ENCODE peak calls at places on chromosomes 16 and 17, in eight cellular contexts. Z is activated T-cell treated with anti-CD3 and anti-CD28 coated beads, Interleukin-2, amount 50 U/mL, for 72 hours; K is small intestine; W is BJ; M is occipital lobe; J is cardiac fibroblast; Q is fibroblast of pulmonary artery; P is NAMALWA. I is an unnamed sample.

GRCh38 chr16:28293589-28293935 is 1.2 kb downstream of the SBK1 start:
- DNase-seq in Z (no peak), W (no peak), P (no peak), Q (no peak), K (no peak), M (no peak), J (no peak), I (no peak)

GRCh38 chr16:67228034-67228785 is 1.3 kb downstream of the TMEM208 start:
- DNase-seq in P (no peak), W (no peak), J (no peak), M (no peak), K (no peak), Q (no peak), Z (no peak), I (no peak)

GRCh38 chr16:84088695-84089395 is 27.9 kb downstream of the MBTPS1 start:
- DNase-seq in M (no peak), Z (peak), Q (no peak), W (no peak), J (no peak), K (peak), P (peak), I (no peak)

GRCh38 chr17:64055183-64056142 is 35.0 kb upstream of the ICAM2 start:
- DNase-seq in M (no peak), Z (no peak), W (no peak), J (no peak), Q (no peak), P (no peak), K (no peak), I (no peak)

GRCh38 chr17:51000835-51001638 is 119.6 kb downstream of the SPAG9 start:
- DNase-seq in M (no peak), J (peak), K (peak), W (no peak), Z (no peak), P (peak), Q (peak), I (peak)

GRCh38 chr17:55167024-55167721 is 97.6 kb upstream of the HLF start:
- DNase-seq in P (no peak), Z (no peak), M (no peak), Q (no peak), K (peak), W (no peak), J (no peak), I (no peak)

GRCh38 chr17:52235416-52235960 is 77.0 kb upstream of the CA10 start:
- DNase-seq in P (no peak), W (no peak), M (peak), J (no peak), Z (no peak), K (no peak), Q (no peak), I (no peak)

GRCh38 chr17:50269477-50270429 is 4.5 kb upstream of the TMEM92 start:
- DNase-seq in K (peak), M (peak), W (no peak), Z (peak), J (peak), Q (peak), P (peak), I (peak)

GRCh38 chr17:52138350-52138749 is 20.2 kb downstream of the CA10 start:
- DNase-seq in Z (no peak), K (no peak), M (no peak), J (no peak), P (no peak), W (no peak), Q (no peak), I (no peak)

GRCh38 chr16:80717611-80718010 is 86.8 kb downstream of the CDYL2 start:
- DNase-seq in J (no peak), K (peak), Z (no peak), P (no peak), M (no peak), W (no peak), Q (no peak), I (no peak)

GRCh38 chr16:67542464-67542863 is 13.8 kb downstream of the RIPOR1 start:
- DNase-seq in K (no peak), P (peak), Z (peak), J (peak), M (no peak), Q (peak), W (no peak), I (peak)

GRCh38 chr16:1899641-1900451 is 18.4 kb downstream of the HS3ST6 start:
- DNase-seq in Z (no peak), K (peak), W (no peak), Q (no peak), J (no peak), M (no peak), P (no peak), I (no peak)

GRCh38 chr17:12765544-12765943 is 23.8 kb upstream of the ARHGAP44 start:
- DNase-seq in Q (peak), W (no peak), J (peak), Z (no peak), P (no peak), M (peak), K (peak), I (peak)

GRCh38 chr16:74449470-74449869 is 28.2 kb upstream of the CLEC18B start:
- DNase-seq in Z (no peak), M (no peak), J (peak), K (no peak), Q (no peak), P (no peak), W (no peak), I (peak)

GRCh38 chr17:34788696-34789095 is 172.6 kb downstream of the CCT6B start:
- DNase-seq in K (no peak), J (no peak), Z (no peak), M (no peak), W (no peak), P (no peak), Q (no peak), I (no peak)

GRCh38 chr17:46191332-46192210 is 1.7 kb downstream of the KANSL1 start:
- DNase-seq in P (peak), K (peak), W (no peak), J (peak), Z (peak), M (no peak), Q (peak), I (peak)

GRCh38 chr17:29383687-29384086 is 6.5 kb upstream of the TAOK1 start:
- DNase-seq in Z (no peak), J (peak), M (no peak), K (no peak), P (no peak), Q (no peak), W (no peak), I (peak)

GRCh38 chr16:57735755-57736418 is at the start of gene KATNB1:
- DNase-seq in Q (no peak), M (no peak), W (no peak), J (no peak), Z (no peak), K (no peak), P (no peak), I (no peak)